ENCODE peak calls at places on chromosome 22, in nine cellular contexts. W is endodermal cell, F is mesenchymal stem cell, A is Karpas-422, Q is mammary epithelial cell, K is K562, D is neuronal stem cell, E is GM12878, P is endothelial cell of umbilical vein. T is an unnamed sample.
A peak's percentile ranks its signal among the peaks of the same experiment; 100 is the strongest.

GRCh38 chr22:41563051-41563711 is 2.4 kb downstream of the CSDC2 start:
- DNase-seq in K (peak; percentile 60), A (no peak), P (peak; percentile 31), F (peak; percentile 88), Q (peak; percentile 30), E (no peak), D (no peak), W (peak; percentile 76), T (no peak)

GRCh38 chr22:46068176-46068907 is 82.0 kb upstream of the PPARA start:
- DNase-seq in F (no peak), P (peak; percentile 71), W (no peak), A (peak; percentile 53), E (no peak), K (no peak), Q (no peak), D (no peak), T (no peak)

GRCh38 chr22:32660292-32660691 is 141.2 kb upstream of the TIMP3 start:
- DNase-seq in D (peak; percentile 42), K (peak; percentile 69), P (no peak), F (peak; percentile 73), Q (peak; percentile 62), W (peak; percentile 92), A (peak; percentile 83), E (no peak), T (no peak)

GRCh38 chr22:46752286-46752685 is 10.2 kb upstream of the TBC1D22A start:
- DNase-seq in A (no peak), Q (no peak), K (no peak), D (no peak), E (no peak), W (no peak), P (no peak), F (no peak), T (peak; percentile 61)

GRCh38 chr22:46990937-46991520 is 228.6 kb downstream of the TBC1D22A start:
- DNase-seq in F (no peak), A (no peak), K (no peak), Q (no peak), W (no peak), D (no peak), P (no peak), E (no peak), T (no peak)

GRCh38 chr22:26259510-26259909 is 90.2 kb downstream of the SEZ6L start:
- DNase-seq in K (no peak), A (peak; percentile 91), W (peak; percentile 91), P (peak; percentile 14), D (peak; percentile 59), E (no peak), F (no peak), Q (peak; percentile 12), T (no peak)

GRCh38 chr22:31532060-31532459 is 35.7 kb downstream of the SFI1 start:
- DNase-seq in A (no peak), W (peak; percentile 13), D (no peak), K (no peak), Q (no peak), P (no peak), F (peak; percentile 35), E (no peak), T (no peak)

GRCh38 chr22:24410110-24410856 is 17.1 kb upstream of the ADORA2A start:
- DNase-seq in A (no peak), Q (no peak), D (no peak), W (no peak), F (peak; percentile 67), K (no peak), E (no peak), P (no peak), T (peak; percentile 46)

DNA sequence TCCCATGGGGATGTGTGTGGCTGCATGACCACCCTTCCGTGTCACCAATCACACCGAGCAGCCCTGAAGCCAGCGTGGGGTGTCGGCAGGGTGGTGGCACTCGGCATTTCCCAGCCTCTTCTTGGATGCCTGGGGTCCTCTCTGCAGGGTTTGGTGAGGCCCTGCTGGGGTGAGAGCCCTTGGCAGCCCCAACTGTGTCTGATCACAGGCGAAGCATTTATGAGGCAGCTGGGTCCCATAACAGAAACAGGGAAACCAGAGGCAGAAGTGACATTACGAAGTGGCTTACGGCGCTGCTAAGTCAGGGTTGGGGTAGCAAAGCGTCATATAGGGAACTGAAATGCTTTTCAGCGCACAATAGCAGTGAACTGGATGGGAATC is 92.3 kb upstream of the SEPTIN5 start:
- DNase-seq in W (no peak), A (peak; percentile 97), Q (no peak), F (no peak), D (no peak), P (no peak), E (peak; percentile 40), K (no peak), T (peak; percentile 73)
- H3K27ac ChIP-seq in W (no peak overlapping the region), A (peak overlapping the region; percentile 98), Q (no peak overlapping the region), F (no peak overlapping the region), D (no peak overlapping the region), P (no peak overlapping the region), E (peak overlapping the region; percentile 29), K (no peak overlapping the region), T (no peak overlapping the region)

GRCh38 chr22:40502919-40503318 is 132.5 kb downstream of the SGSM3 start:
- DNase-seq in K (no peak), W (no peak), Q (no peak), E (no peak), A (no peak), D (no peak), F (no peak), P (no peak), T (no peak)

GRCh38 chr22:40509401-40510134 is 127.0 kb downstream of the MRTFA start:
- DNase-seq in Q (peak; percentile 72), E (no peak), P (peak; percentile 84), K (no peak), W (no peak), A (no peak), F (peak; percentile 95), D (no peak), T (no peak)

GRCh38 chr22:40507491-40507890 is 129.0 kb downstream of the MRTFA start:
- DNase-seq in P (no peak), W (no peak), Q (no peak), F (no peak), A (peak; percentile 49), D (no peak), E (no peak), K (no peak), T (no peak)

GRCh38 chr22:40506762-40507161 is 129.8 kb downstream of the MRTFA start:
- DNase-seq in A (no peak), D (no peak), K (no peak), E (no peak), W (no peak), Q (no peak), F (no peak), P (no peak), T (no peak)

DNA sequence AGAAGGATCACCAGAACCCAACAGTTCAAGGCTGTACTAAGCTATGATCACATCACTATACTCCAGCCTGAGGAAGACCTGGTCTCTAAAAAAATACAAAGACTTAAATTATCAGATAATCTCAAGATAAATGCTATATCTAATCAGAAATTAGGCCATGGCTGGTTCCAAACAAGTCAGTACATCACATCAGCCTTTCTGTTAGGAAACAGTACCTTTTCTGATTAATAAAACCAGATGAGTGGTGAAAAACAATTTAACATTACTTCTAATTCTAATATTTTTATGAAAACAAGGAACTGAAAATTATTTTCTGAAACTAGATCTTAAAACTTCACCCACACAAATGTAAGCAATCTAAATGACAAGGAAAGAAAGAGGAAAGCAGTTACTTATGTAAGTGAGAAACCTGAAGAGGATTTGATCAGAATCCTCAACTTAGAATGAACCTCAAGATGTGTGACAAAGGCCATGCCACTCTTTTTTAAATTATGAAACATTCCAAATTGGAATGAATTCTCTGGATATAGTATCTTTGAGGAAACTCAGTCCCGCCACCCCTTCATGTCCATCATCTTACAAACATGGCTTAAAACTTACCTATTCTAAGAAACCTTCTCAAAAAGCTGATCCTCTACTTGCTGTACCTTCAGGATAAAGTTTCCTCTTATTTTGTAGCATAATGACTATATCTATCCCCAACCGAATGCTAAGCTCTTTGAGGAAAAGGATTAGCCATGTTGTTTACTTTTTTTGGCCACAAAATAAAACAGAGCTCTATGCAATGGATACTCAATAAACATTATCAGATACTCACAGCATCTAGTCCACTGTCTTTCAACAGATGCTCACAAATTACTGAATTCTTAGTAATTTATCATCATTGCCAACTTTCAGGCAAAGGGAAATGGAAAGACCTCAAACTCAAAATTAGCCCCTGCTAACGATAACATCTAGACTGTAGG is 132.0 kb downstream of the MRTFA start:
- DNase-seq in D (no peak), W (no peak), P (no peak), A (no peak), K (no peak), E (no peak), Q (no peak), F (peak; percentile 52), T (no peak)
- H3K9ac ChIP-seq in D (no peak overlapping the region), W (no peak overlapping the region), P (no peak overlapping the region), A (no peak overlapping the region), K (no peak overlapping the region), E (no peak overlapping the region), Q (no peak overlapping the region), F (no peak overlapping the region), T (no peak overlapping the region)

DNA sequence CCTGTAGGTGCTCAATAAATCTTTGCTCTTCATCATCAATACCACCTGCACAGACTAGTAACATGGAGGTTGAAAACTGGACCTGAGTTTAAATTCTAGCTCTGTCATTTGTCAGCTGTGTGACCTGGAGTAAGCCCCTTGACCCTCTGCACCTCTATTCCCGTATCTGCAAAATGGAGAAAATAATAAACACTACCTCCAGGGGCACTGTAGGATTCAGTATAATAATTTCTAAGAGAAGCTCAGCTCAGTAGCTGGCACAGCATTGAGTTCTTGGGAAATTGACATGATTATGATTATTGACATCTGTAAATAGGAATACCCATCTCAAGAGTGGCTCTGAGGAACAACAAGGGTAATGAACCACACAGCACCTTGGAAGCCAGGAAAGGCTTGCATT is 78.4 kb downstream of the MN1 start:
- DNase-seq in K (no peak), D (no peak), E (no peak), Q (no peak), P (no peak), W (no peak), A (no peak), F (no peak), T (no peak)
- H3K4me3 ChIP-seq in K (no peak overlapping the region), D (no peak overlapping the region), E (no peak overlapping the region), Q (no peak overlapping the region), P (no peak overlapping the region), W (no peak overlapping the region), A (no peak overlapping the region), F (no peak overlapping the region), T (no peak overlapping the region)

GRCh38 chr22:36610567-36610966 is 81.6 kb upstream of the EIF3D start:
- DNase-seq in F (no peak), Q (no peak), P (no peak), K (no peak), E (no peak), W (no peak), D (no peak), A (no peak), T (no peak)

GRCh38 chr22:36612458-36612857 is 83.5 kb upstream of the EIF3D start:
- DNase-seq in K (no peak), W (no peak), A (no peak), E (no peak), D (no peak), P (no peak), Q (peak; percentile 8), F (no peak), T (no peak)

GRCh38 chr22:36610056-36610455 is 81.1 kb upstream of the EIF3D start:
- DNase-seq in Q (no peak), F (no peak), A (no peak), K (no peak), W (no peak), D (no peak), P (no peak), E (no peak), T (no peak)

GRCh38 chr22:36608987-36609386 is 80.0 kb upstream of the EIF3D start:
- DNase-seq in W (no peak), F (no peak), D (no peak), Q (no peak), P (no peak), K (no peak), E (no peak), A (no peak), T (no peak)

GRCh38 chr22:36611241-36611976 is 82.4 kb upstream of the EIF3D start:
- DNase-seq in W (no peak), P (no peak), K (no peak), D (no peak), E (no peak), F (no peak), Q (no peak), A (no peak), T (no peak)
- H3K27ac ChIP-seq in W (no peak overlapping the region), P (no peak overlapping the region), K (no peak overlapping the region), D (no peak overlapping the region), E (no peak overlapping the region), F (no peak overlapping the region), Q (no peak overlapping the region), A (no peak overlapping the region), T (no peak overlapping the region)

T was measured in kidney.